ENCODE peak calls at places on chromosomes 2 and 18, in eight cellular contexts. X is astrocyte, R is fibroblast of lung, F is IMR-90, G is SK-N-SH, E is aorta, M is pancreas, D is HepG2. P is an unnamed sample.

GRCh38 chr2:197279997-197280756 is 30.4 kb downstream of the ANKRD44 start:
- DNase-seq in F (peak; percentile 39), R (no peak), E (no peak), G (peak; percentile 38), D (no peak), X (peak; percentile 71), M (no peak), P (no peak)

GRCh38 chr2:178029342-178029741 is 43.2 kb downstream of the PDE11A start:
- DNase-seq in X (no peak), F (no peak), G (no peak), R (no peak), M (no peak), E (no peak), D (no peak), P (no peak)

GRCh38 chr18:79587298-79588125 is 92.1 kb upstream of the CTDP1 start:
- DNase-seq in F (no peak), D (no peak), X (no peak), E (peak; percentile 76), M (no peak), G (no peak), R (no peak), P (no peak)

GRCh38 chr2:126482582-126483464 is 173.1 kb upstream of the GYPC start:
- DNase-seq in F (no peak), G (peak; percentile 27), R (no peak), E (no peak), X (no peak), D (peak; percentile 43), M (no peak), P (peak; percentile 10)

GRCh38 chr2:8566788-8567468 is 114.9 kb upstream of the ID2 start:
- DNase-seq in R (no peak), D (no peak), M (no peak), G (no peak), E (peak; percentile 17), F (no peak), X (no peak), P (no peak)

GRCh38 chr2:197889041-197889440 is 84.6 kb downstream of the PLCL1 start:
- DNase-seq in X (peak; percentile 42), F (peak; percentile 64), M (no peak), G (no peak), D (no peak), E (no peak), R (peak; percentile 38), P (no peak)

GRCh38 chr2:42624047-42624446 is 55.6 kb downstream of the MTA3 start:
- DNase-seq in D (no peak), F (no peak), R (no peak), E (no peak), X (no peak), M (no peak), G (no peak), P (no peak)

GRCh38 chr2:157784169-157784822 is 91.8 kb downstream of the ACVR1 start:
- DNase-seq in X (peak; percentile 76), R (peak; percentile 38), G (no peak), E (peak; percentile 88), M (peak; percentile 76), D (no peak), F (peak; percentile 21), P (no peak)

GRCh38 chr2:118224888-118225264 is 136.6 kb downstream of the INSIG2 start:
- DNase-seq in R (no peak), E (no peak), G (peak; percentile 21), M (no peak), F (no peak), D (no peak), X (no peak), P (no peak)

GRCh38 chr18:8106603-8107002 is 502.6 kb upstream of the RAB12 start:
- DNase-seq in G (no peak), M (no peak), E (no peak), X (no peak), D (no peak), F (no peak), R (no peak), P (no peak)

GRCh38 chr2:60958361-60958760 is 59.2 kb upstream of the PEX13 start:
- DNase-seq in M (no peak), E (no peak), G (no peak), F (peak; percentile 71), D (no peak), R (no peak), X (peak; percentile 39), P (peak; percentile 16)

GRCh38 chr2:100877555-100877954 is 57.6 kb downstream of the NPAS2 start:
- DNase-seq in M (no peak), G (no peak), E (no peak), D (no peak), F (peak; percentile 63), X (peak; percentile 47), R (peak; percentile 74), P (no peak)

GRCh38 chr2:146477383-146477782 is 1367.4 kb upstream of the ACVR2A start:
- DNase-seq in R (no peak), G (no peak), F (no peak), M (no peak), D (no peak), E (no peak), X (peak; percentile 12), P (no peak)

DNA sequence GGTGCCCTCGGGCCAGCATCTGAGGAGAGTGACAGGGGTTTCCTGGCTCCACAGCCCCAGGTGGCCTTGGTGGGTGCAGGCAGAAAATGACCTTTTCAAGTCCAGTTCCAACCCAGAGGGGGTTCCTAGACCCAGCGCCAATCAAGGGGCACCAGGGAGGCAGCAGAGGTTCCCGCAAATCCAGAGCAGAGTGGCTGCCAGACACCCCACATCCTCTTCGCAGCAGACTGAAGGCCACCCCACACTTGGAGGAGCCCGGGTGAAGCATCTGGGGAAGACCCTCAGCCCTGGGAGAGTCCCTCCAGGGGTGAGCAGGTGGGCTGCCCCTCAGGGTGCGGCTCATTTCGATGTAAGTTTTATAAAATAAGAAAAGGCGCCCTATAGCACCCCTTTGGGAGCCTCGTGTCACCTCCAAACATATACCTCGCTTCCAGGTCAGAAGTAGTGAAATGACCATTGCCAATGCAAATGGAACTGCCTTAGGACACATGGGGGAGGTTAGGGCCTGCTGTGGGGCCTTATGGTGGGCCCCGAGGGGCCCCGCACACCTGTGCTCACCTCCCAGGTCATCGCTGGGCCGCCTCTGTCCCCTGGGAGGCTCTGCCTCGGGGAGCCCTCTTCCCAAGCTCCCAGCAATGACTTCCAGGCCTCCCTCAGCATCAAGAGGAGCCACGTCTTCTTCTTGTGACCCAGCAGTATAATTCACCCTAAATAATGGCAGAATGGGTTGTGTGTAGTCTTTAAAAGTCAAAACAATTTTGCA is 11.0 kb downstream of the RTP5 start:
- DNase-seq in E (no peak), X (no peak), M (peak; percentile 53), F (no peak), G (no peak), R (no peak), D (no peak), P (no peak)
- H3K27ac ChIP-seq in E (no peak overlapping the region), X (no peak overlapping the region), M (peak overlapping the region; percentile 75), F (no peak overlapping the region), G (peak overlapping the region; percentile 95), R (no peak overlapping the region), D (no peak overlapping the region), P (peak overlapping the region; percentile 55)

GRCh38 chr18:45775726-45776125 is 49.7 kb upstream of the SIGLEC15 start:
- DNase-seq in R (no peak), E (no peak), X (no peak), D (no peak), M (no peak), G (peak; percentile 18), F (no peak), P (no peak)

GRCh38 chr18:45775241-45775676 is 50.2 kb upstream of the SIGLEC15 start:
- DNase-seq in D (no peak), X (peak; percentile 74), M (peak; percentile 75), G (peak; percentile 55), E (peak; percentile 92), F (peak; percentile 63), R (peak; percentile 91), P (no peak)

GRCh38 chr18:45774065-45774521 is 50.1 kb downstream of the SLC14A1 start:
- DNase-seq in D (no peak), F (peak; percentile 74), E (no peak), R (no peak), M (no peak), X (peak; percentile 61), G (no peak), P (no peak)

GRCh38 chr18:45780568-45780967 is 44.9 kb upstream of the SIGLEC15 start:
- DNase-seq in M (no peak), G (no peak), E (no peak), D (no peak), X (no peak), F (peak; percentile 28), R (peak; percentile 44), P (peak; percentile 54)

GRCh38 chr18:45777393-45777792 is 48.1 kb upstream of the SIGLEC15 start:
- DNase-seq in F (peak; percentile 96), D (no peak), G (no peak), E (no peak), M (no peak), R (peak; percentile 73), X (peak; percentile 95), P (no peak)
- H3K4me1 ChIP-seq in F (peaks cover 18% of the 10 kb centered on the region), D (no peaks in the 10 kb centered on the region), G (peaks cover 19% of the 10 kb centered on the region), E (peaks cover under 1% of the 10 kb centered on the region), M (no peaks in the 10 kb centered on the region), R (peaks cover 6% of the 10 kb centered on the region), X (peaks cover 23% of the 10 kb centered on the region), P (no peaks in the 10 kb centered on the region)

GRCh38 chr2:24304621-24305020 is 55.7 kb downstream of the ITSN2 start:
- DNase-seq in F (peak; percentile 54), X (no peak), G (no peak), M (no peak), R (peak; percentile 64), D (no peak), E (no peak), P (no peak)
- H3K36me3 ChIP-seq in F (peaks cover 12% of the 10 kb centered on the region), X (peaks cover 3% of the 10 kb centered on the region), G (peaks cover 39% of the 10 kb centered on the region), M (peaks cover 3% of the 10 kb centered on the region), R (peaks cover 3% of the 10 kb centered on the region), D (peaks cover 7% of the 10 kb centered on the region), E (peaks cover 8% of the 10 kb centered on the region), P (peaks cover 32% of the 10 kb centered on the region)

DNA sequence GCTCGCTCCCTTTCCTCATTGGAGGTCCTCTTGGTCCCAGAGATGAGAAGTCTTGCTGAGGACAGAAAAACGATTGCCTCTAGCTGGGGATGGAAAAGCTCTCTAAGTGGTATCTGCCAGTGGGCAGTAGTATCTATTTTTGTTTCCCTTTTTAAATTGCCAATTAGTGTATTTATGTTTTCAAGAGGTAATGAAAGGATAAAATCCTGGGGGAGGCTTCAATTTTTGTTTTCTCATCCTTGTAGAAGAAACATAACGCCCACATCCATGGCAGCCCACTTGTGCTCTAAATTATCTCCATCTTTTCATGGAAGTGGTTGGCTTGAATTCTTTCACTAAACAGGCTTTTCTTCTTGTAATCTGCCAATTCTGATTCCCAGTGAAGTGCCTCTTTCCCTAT is 14.3 kb downstream of the ANKRD29 start:
- DNase-seq in R (no peak), E (no peak), M (no peak), G (no peak), D (no peak), X (no peak), F (no peak), P (no peak)
- H3K27ac ChIP-seq in R (no peak overlapping the region), E (no peak overlapping the region), M (no peak overlapping the region), G (no peak overlapping the region), D (no peak overlapping the region), X (no peak overlapping the region), F (no peak overlapping the region), P (no peak overlapping the region)

GRCh38 chr18:4024702-4025101 is 430.4 kb downstream of the DLGAP1 start:
- DNase-seq in G (no peak), R (no peak), F (no peak), E (no peak), M (no peak), D (no peak), X (no peak), P (no peak)

DNA sequence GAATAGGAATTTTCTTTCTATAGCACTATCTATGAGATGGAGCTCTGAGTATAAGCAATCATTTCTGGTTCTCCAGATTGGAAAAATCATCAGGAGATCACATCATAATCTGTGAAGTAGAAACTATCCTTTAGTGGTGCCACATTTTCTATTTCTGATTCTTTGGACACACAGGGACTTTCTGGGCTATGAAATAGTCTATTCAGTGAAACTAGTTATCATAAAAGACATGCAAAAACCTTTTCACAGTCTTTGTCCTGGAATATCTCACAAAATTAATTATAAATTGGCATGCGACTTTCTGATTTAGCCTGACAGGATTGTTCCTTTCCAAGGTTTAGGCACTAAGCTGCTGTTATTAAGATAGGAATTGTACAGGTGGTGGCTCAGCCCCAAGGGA is 428.6 kb downstream of the DLGAP1 start:
- DNase-seq in R (no peak), G (no peak), M (no peak), D (no peak), E (no peak), F (no peak), X (no peak), P (no peak)
- H3K4me1 ChIP-seq in R (no peaks in the 10 kb centered on the region), G (no peaks in the 10 kb centered on the region), M (no peaks in the 10 kb centered on the region), D (no peaks in the 10 kb centered on the region), E (no peaks in the 10 kb centered on the region), F (no peaks in the 10 kb centered on the region), X (no peaks in the 10 kb centered on the region), P (no peaks in the 10 kb centered on the region)